ENCODE peak calls at places on chromosomes 4 and X, in four cellular contexts. I is naive thymus-derived CD4-positive, alpha-beta T cell; Y is stomach; S is RWPE2. D is an unnamed sample.

GRCh38 chr4:127469575-127470289 is 163.0 kb upstream of the INTU start:
- DNase-seq in Y (no peak), S (no peak), I (no peak), D (no peak)

GRCh38 chr4:132998585-132999230 is 150.4 kb upstream of the PCDH10 start:
- DNase-seq in I (no peak), Y (no peak), S (no peak), D (no peak)

GRCh38 chrX:10119399-10119990 is 37.3 kb upstream of the CLCN4 start:
- DNase-seq in I (peak), S (no peak), Y (peak), D (peak)

GRCh38 chr4:112348488-112349158 is 51.5 kb downstream of the ALPK1 start:
- DNase-seq in Y (no peak), S (no peak), I (no peak), D (peak)

GRCh38 chr4:30989508-30989907 is 269.3 kb downstream of the PCDH7 start:
- DNase-seq in Y (no peak), S (no peak), I (no peak), D (no peak)

GRCh38 chr4:168744021-168744420 is 247.2 kb downstream of the PALLD start:
- DNase-seq in S (no peak), Y (no peak), I (no peak), D (peak)

GRCh38 chrX:123755107-123755506 is 22.3 kb upstream of the THOC2 start:
- DNase-seq in I (no peak), S (no peak), Y (no peak), D (no peak)

GRCh38 chr4:128954941-128955340 is 138.4 kb downstream of the SCLT1 start:
- DNase-seq in I (no peak), Y (no peak), S (no peak), D (no peak)

GRCh38 chr4:41442818-41443217 is 95.1 kb upstream of the LIMCH1 start:
- DNase-seq in I (no peak), S (no peak), Y (no peak), D (no peak)

GRCh38 chr4:25795566-25796454 is 67.0 kb downstream of the SEL1L3 start:
- DNase-seq in I (no peak), S (no peak), Y (no peak), D (peak)

GRCh38 chr4:123317211-123317610 is 79.4 kb upstream of the SPRY1 start:
- DNase-seq in S (no peak), I (no peak), Y (no peak), D (no peak)

GRCh38 chr4:99506781-99507180 is 4.0 kb upstream of the C4orf17 start:
- DNase-seq in I (no peak), S (no peak), Y (no peak), D (no peak)

GRCh38 chr4:105895609-105896460 is 564 bp downstream of the NPNT start:
- DNase-seq in S (peak), I (no peak), Y (no peak), D (peak)

GRCh38 chrX:41881166-41881565 is 42.2 kb downstream of the CASK start:
- DNase-seq in Y (no peak), S (no peak), I (no peak), D (no peak)

GRCh38 chr4:14399919-14400706 is 602.2 kb upstream of the CPEB2 start:
- DNase-seq in S (no peak), Y (no peak), I (no peak), D (no peak)

GRCh38 chr4:183343730-183344129 is 21.5 kb upstream of the CLDN24 start:
- DNase-seq in S (no peak), I (no peak), Y (no peak), D (no peak)

GRCh38 chr4:186946682-186947294 is 223.1 kb upstream of the FAT1 start:
- DNase-seq in Y (peak), I (no peak), S (no peak), D (peak)

GRCh38 chrX:120450163-120450562 is 18.9 kb downstream of the LAMP2 start:
- DNase-seq in S (no peak), I (no peak), Y (no peak), D (peak)

GRCh38 chr4:38563703-38564490 is 100.1 kb upstream of the KLF3 start:
- DNase-seq in S (no peak), I (no peak), Y (no peak), D (peak)

GRCh38 chr4:113760094-113760851 is 1.3 kb downstream of the CAMK2D start:
- DNase-seq in S (no peak), I (peak), Y (peak), D (peak)

GRCh38 chr4:169229571-169230028 is 41.2 kb downstream of the SH3RF1 start:
- DNase-seq in I (no peak), S (no peak), Y (no peak), D (peak)